ENCODE peak calls at places on chromosomes 7 and 10, in five cellular contexts. One of them, this sample, is unnamed.

GRCh38 chr7:81484266-81484665 is 285.6 kb downstream of the HGF start:
- DNase-seq in GM12865: peak; percentile 20
- DNase-seq in H54: no peak
- DNase-seq in T-helper 9 cell: no peak
- DNase-seq in fibroblast of the aortic adventitia: peak; percentile 93
- DNase-seq in this sample: no peak

GRCh38 chr7:106442476-106442875 is 157.7 kb upstream of the NAMPT start:
- DNase-seq in GM12865: no peak
- DNase-seq in H54: no peak
- DNase-seq in T-helper 9 cell: no peak
- DNase-seq in fibroblast of the aortic adventitia: no peak
- DNase-seq in this sample: no peak

GRCh38 chr7:100801833-100802568 is 25.3 kb downstream of the EPHB4 start:
- DNase-seq in GM12865: no peak
- DNase-seq in H54: peak; percentile 96
- DNase-seq in T-helper 9 cell: no peak
- DNase-seq in fibroblast of the aortic adventitia: peak; percentile 77
- DNase-seq in this sample: peak; percentile 73

GRCh38 chr7:19557726-19558470 is 150.9 kb downstream of the POLR1F start:
- DNase-seq in GM12865: no peak
- DNase-seq in H54: no peak
- DNase-seq in T-helper 9 cell: no peak
- DNase-seq in fibroblast of the aortic adventitia: no peak
- DNase-seq in this sample: no peak

GRCh38 chr10:103276941-103277712 is at the start of gene INA:
- DNase-seq in GM12865: peak; percentile 37
- DNase-seq in H54: no peak
- DNase-seq in T-helper 9 cell: no peak
- DNase-seq in fibroblast of the aortic adventitia: peak; percentile 20
- DNase-seq in this sample: no peak

GRCh38 chr7:64993901-64994300 is 3.1 kb upstream of the ZNF117 start:
- DNase-seq in GM12865: no peak
- DNase-seq in H54: no peak
- DNase-seq in T-helper 9 cell: no peak
- DNase-seq in fibroblast of the aortic adventitia: no peak
- DNase-seq in this sample: no peak

GRCh38 chr10:50554381-50554994 is 69.3 kb downstream of the SGMS1 start:
- DNase-seq in GM12865: no peak
- DNase-seq in H54: no peak
- DNase-seq in T-helper 9 cell: no peak
- DNase-seq in fibroblast of the aortic adventitia: peak; percentile 33
- DNase-seq in this sample: no peak

GRCh38 chr7:22885824-22886255 is 63.2 kb upstream of the TOMM7 start:
- DNase-seq in GM12865: peak; percentile 93
- DNase-seq in H54: no peak
- DNase-seq in T-helper 9 cell: no peak
- DNase-seq in fibroblast of the aortic adventitia: no peak
- DNase-seq in this sample: peak; percentile 76

GRCh38 chr7:155644971-155645509 is 579 bp downstream of the RBM33 start:
- DNase-seq in GM12865: peak; percentile 72
- DNase-seq in H54: no peak
- DNase-seq in T-helper 9 cell: peak; percentile 21
- DNase-seq in fibroblast of the aortic adventitia: peak; percentile 23
- DNase-seq in this sample: peak; percentile 26

GRCh38 chr7:124784879-124785818 is 19.6 kb upstream of the GPR37 start:
- DNase-seq in GM12865: peak; percentile 55
- DNase-seq in H54: peak; percentile 7
- DNase-seq in T-helper 9 cell: no peak
- DNase-seq in fibroblast of the aortic adventitia: peak; percentile 76
- DNase-seq in this sample: peak; percentile 4

GRCh38 chr10:132746386-132746785 is 39.6 kb downstream of the NKX6-2 start:
- DNase-seq in GM12865: no peak
- DNase-seq in H54: no peak
- DNase-seq in T-helper 9 cell: no peak
- DNase-seq in fibroblast of the aortic adventitia: no peak
- DNase-seq in this sample: no peak

GRCh38 chr7:70790215-70791073 is 341.5 kb upstream of the GALNT17 start:
- DNase-seq in GM12865: no peak
- DNase-seq in H54: no peak
- DNase-seq in T-helper 9 cell: no peak
- DNase-seq in fibroblast of the aortic adventitia: no peak
- DNase-seq in this sample: no peak

GRCh38 chr10:111093741-111094380 is 17.0 kb downstream of the ADRA2A start:
- DNase-seq in GM12865: no peak
- DNase-seq in H54: peak; percentile 56
- DNase-seq in T-helper 9 cell: no peak
- DNase-seq in fibroblast of the aortic adventitia: peak; percentile 29
- DNase-seq in this sample: peak; percentile 55

GRCh38 chr10:123774075-123774742 is 108.1 kb downstream of the GPR26 start:
- DNase-seq in GM12865: no peak
- DNase-seq in H54: no peak
- DNase-seq in T-helper 9 cell: no peak
- DNase-seq in fibroblast of the aortic adventitia: no peak
- DNase-seq in this sample: no peak

GRCh38 chr10:3104251-3104918 is 37.0 kb downstream of the PFKP start:
- DNase-seq in GM12865: no peak
- DNase-seq in H54: no peak
- DNase-seq in T-helper 9 cell: no peak
- DNase-seq in fibroblast of the aortic adventitia: no peak
- DNase-seq in this sample: no peak

GRCh38 chr7:47320296-47320695 is 261.6 kb downstream of the TNS3 start:
- DNase-seq in GM12865: no peak
- DNase-seq in H54: no peak
- DNase-seq in T-helper 9 cell: no peak
- DNase-seq in fibroblast of the aortic adventitia: no peak
- DNase-seq in this sample: no peak

GRCh38 chr7:121800916-121801675 is 71.9 kb upstream of the PTPRZ1 start:
- DNase-seq in GM12865: no peak
- DNase-seq in H54: no peak
- DNase-seq in T-helper 9 cell: no peak
- DNase-seq in fibroblast of the aortic adventitia: no peak
- DNase-seq in this sample: no peak

GRCh38 chr7:65441010-65441409 is 67.4 kb downstream of the ZNF92 start:
- DNase-seq in GM12865: no peak
- DNase-seq in H54: no peak
- DNase-seq in T-helper 9 cell: no peak
- DNase-seq in fibroblast of the aortic adventitia: peak; percentile 67
- DNase-seq in this sample: no peak

GRCh38 chr10:78408011-78408410 is 374.3 kb downstream of the RPS24 start:
- DNase-seq in GM12865: no peak
- DNase-seq in H54: no peak
- DNase-seq in T-helper 9 cell: no peak
- DNase-seq in fibroblast of the aortic adventitia: no peak
- DNase-seq in this sample: no peak

GRCh38 chr7:149027560-149028345 is 552 bp downstream of the PDIA4 start:
- DNase-seq in GM12865: no peak
- DNase-seq in H54: no peak
- DNase-seq in T-helper 9 cell: no peak
- DNase-seq in fibroblast of the aortic adventitia: peak; percentile 51
- DNase-seq in this sample: no peak

GRCh38 chr10:103763374-103764202 is 91.8 kb downstream of the SH3PXD2A start:
- DNase-seq in GM12865: peak; percentile 63
- DNase-seq in H54: no peak
- DNase-seq in T-helper 9 cell: no peak
- DNase-seq in fibroblast of the aortic adventitia: peak; percentile 31
- DNase-seq in this sample: peak; percentile 94

GRCh38 chr7:84196007-84196551 is 1.5 kb upstream of the SEMA3A start:
- DNase-seq in GM12865: no peak
- DNase-seq in H54: no peak
- DNase-seq in T-helper 9 cell: no peak
- DNase-seq in fibroblast of the aortic adventitia: peak; percentile 81
- DNase-seq in this sample: peak; percentile 7

GRCh38 chr10:93554760-93555432 is 11.6 kb upstream of the FFAR4 start:
- DNase-seq in GM12865: peak; percentile 63
- DNase-seq in H54: peak; percentile 77
- DNase-seq in T-helper 9 cell: peak; percentile 16
- DNase-seq in fibroblast of the aortic adventitia: peak; percentile 71
- DNase-seq in this sample: peak; percentile 72

GRCh38 chr7:39987641-39988347 is 37.7 kb downstream of the CDK13 start:
- DNase-seq in GM12865: no peak
- DNase-seq in H54: no peak
- DNase-seq in T-helper 9 cell: no peak
- DNase-seq in fibroblast of the aortic adventitia: no peak
- DNase-seq in this sample: no peak

GRCh38 chr10:36018996-36019395 is 376.9 kb upstream of the FZD8 start:
- DNase-seq in GM12865: no peak
- DNase-seq in H54: no peak
- DNase-seq in T-helper 9 cell: no peak
- DNase-seq in fibroblast of the aortic adventitia: no peak
- DNase-seq in this sample: no peak

GRCh38 chr7:94348142-94348541 is 46.6 kb upstream of the COL1A2 start:
- DNase-seq in GM12865: no peak
- DNase-seq in H54: no peak
- DNase-seq in T-helper 9 cell: no peak
- DNase-seq in fibroblast of the aortic adventitia: peak; percentile 99
- DNase-seq in this sample: peak; percentile 22

GRCh38 chr7:142806021-142806353 is 35.2 kb downstream of the PRSS2 start:
- DNase-seq in GM12865: no peak
- DNase-seq in H54: no peak
- DNase-seq in T-helper 9 cell: no peak
- DNase-seq in fibroblast of the aortic adventitia: no peak
- DNase-seq in this sample: no peak

GRCh38 chr7:157474685-157475084 is 137.9 kb downstream of the DNAJB6 start:
- DNase-seq in GM12865: peak; percentile 37
- DNase-seq in H54: peak; percentile 43
- DNase-seq in T-helper 9 cell: no peak
- DNase-seq in fibroblast of the aortic adventitia: no peak
- DNase-seq in this sample: no peak

GRCh38 chr10:29130190-29130673 is 158.6 kb upstream of the LYZL1 start:
- DNase-seq in GM12865: peak; percentile 36
- DNase-seq in H54: no peak
- DNase-seq in T-helper 9 cell: no peak
- DNase-seq in fibroblast of the aortic adventitia: peak; percentile 62
- DNase-seq in this sample: no peak

GRCh38 chr7:137360087-137360679 is 16.6 kb upstream of the PTN start:
- DNase-seq in GM12865: no peak
- DNase-seq in H54: no peak
- DNase-seq in T-helper 9 cell: no peak
- DNase-seq in fibroblast of the aortic adventitia: no peak
- DNase-seq in this sample: no peak

GRCh38 chr7:113796557-113796956 is 122.3 kb downstream of the PPP1R3A start:
- DNase-seq in GM12865: no peak
- DNase-seq in H54: peak; percentile 1
- DNase-seq in T-helper 9 cell: no peak
- DNase-seq in fibroblast of the aortic adventitia: peak; percentile 61
- DNase-seq in this sample: peak; percentile 87

GRCh38 chr10:87771871-87772500 is 46.0 kb downstream of the ATAD1 start:
- DNase-seq in GM12865: peak; percentile 27
- DNase-seq in H54: no peak
- DNase-seq in T-helper 9 cell: no peak
- DNase-seq in fibroblast of the aortic adventitia: peak; percentile 46
- DNase-seq in this sample: peak; percentile 12

GRCh38 chr7:93402944-93403343 is 170.8 kb downstream of the VPS50 start:
- DNase-seq in GM12865: no peak
- DNase-seq in H54: no peak
- DNase-seq in T-helper 9 cell: no peak
- DNase-seq in fibroblast of the aortic adventitia: peak; percentile 9
- DNase-seq in this sample: no peak

GRCh38 chr7:38394703-38395102 is 121.3 kb upstream of the TARP start:
- DNase-seq in GM12865: no peak
- DNase-seq in H54: no peak
- DNase-seq in T-helper 9 cell: no peak
- DNase-seq in fibroblast of the aortic adventitia: no peak
- DNase-seq in this sample: peak; percentile 13

GRCh38 chr10:74900297-74900696 is 73.9 kb downstream of the KAT6B start:
- DNase-seq in GM12865: peak; percentile 87
- DNase-seq in H54: no peak
- DNase-seq in T-helper 9 cell: no peak
- DNase-seq in fibroblast of the aortic adventitia: no peak
- DNase-seq in this sample: no peak

GRCh38 chr7:20896996-20897395 is 110.3 kb upstream of the SP8 start:
- DNase-seq in GM12865: no peak
- DNase-seq in H54: no peak
- DNase-seq in T-helper 9 cell: no peak
- DNase-seq in fibroblast of the aortic adventitia: no peak
- DNase-seq in this sample: peak; percentile 55